ENCODE peak calls at places on chromosome 5, in four cellular contexts. Q is fibroblast of lung, T is PC-3, X is HepG2. B is an unnamed sample.

GRCh38 chr5:171667341-171668096 is 118.1 kb upstream of the SMIM23 start:
- DNase-seq in Q (peak), T (no peak), X (no peak), B (peak)

GRCh38 chr5:150377964-150378694 is 20.6 kb downstream of the TCOF1 start:
- DNase-seq in Q (peak), T (no peak), X (no peak), B (no peak)

GRCh38 chr5:128905225-128906110 is 59.8 kb upstream of the SLC27A6 start:
- DNase-seq in Q (peak), T (peak), X (peak), B (no peak)

GRCh38 chr5:91390268-91390667 is 7.2 kb upstream of the ARRDC3 start:
- DNase-seq in Q (no peak), T (no peak), X (no peak), B (no peak)

GRCh38 chr5:13985736-13986418 is 41.4 kb upstream of the DNAH5 start:
- DNase-seq in Q (peak), T (peak), X (peak), B (no peak)

GRCh38 chr5:109848130-109848529 is 158.4 kb downstream of the MAN2A1 start:
- DNase-seq in Q (no peak), T (no peak), X (no peak), B (no peak)

GRCh38 chr5:91359957-91360609 is 23.0 kb downstream of the ARRDC3 start:
- DNase-seq in Q (no peak), T (no peak), X (no peak), B (no peak)

GRCh38 chr5:119304439-119304838 is 51.4 kb upstream of the TNFAIP8 start:
- DNase-seq in Q (no peak), T (no peak), X (peak), B (no peak)

GRCh38 chr5:134146651-134147544 is 29.9 kb downstream of the SKP1 start:
- DNase-seq in Q (peak), T (peak), X (no peak), B (no peak)

GRCh38 chr5:89110916-89111646 is 228.1 kb upstream of the MEF2C start:
- DNase-seq in Q (no peak), T (peak), X (no peak), B (no peak)

GRCh38 chr5:136043551-136043950 is 14.8 kb downstream of the TGFBI start:
- DNase-seq in Q (no peak), T (no peak), X (no peak), B (no peak)

GRCh38 chr5:168261212-168261575 is 30.3 kb upstream of the WWC1 start:
- DNase-seq in Q (no peak), T (no peak), X (no peak), B (no peak)

GRCh38 chr5:142827934-142828576 is 57.9 kb downstream of the ARHGAP26 start:
- DNase-seq in Q (peak), T (peak), X (no peak), B (no peak)

GRCh38 chr5:77218263-77218662 is 7.8 kb downstream of the PDE8B start:
- DNase-seq in Q (no peak), T (peak), X (no peak), B (no peak)

GRCh38 chr5:67879619-67880357 is 335.8 kb upstream of the PIK3R1 start:
- DNase-seq in Q (peak), T (no peak), X (peak), B (no peak)

GRCh38 chr5:67989457-67989856 is 226.1 kb upstream of the PIK3R1 start:
- DNase-seq in Q (peak), T (no peak), X (no peak), B (no peak)

GRCh38 chr5:68669864-68670263 is 423.9 kb upstream of the SLC30A5 start:
- DNase-seq in Q (no peak), T (no peak), X (no peak), B (no peak)

GRCh38 chr5:1563617-1564181 is 39.9 kb upstream of the LPCAT1 start:
- DNase-seq in Q (no peak), T (no peak), X (no peak), B (no peak)

GRCh38 chr5:157280927-157281326 is 15.0 kb downstream of the CYFIP2 start:
- DNase-seq in Q (peak), T (no peak), X (no peak), B (no peak)

GRCh38 chr5:73415617-73416016 is 33.0 kb downstream of the FOXD1 start:
- DNase-seq in Q (no peak), T (no peak), X (no peak), B (no peak)

GRCh38 chr5:73417307-73418035 is 31.1 kb downstream of the FOXD1 start:
- DNase-seq in Q (peak), T (no peak), X (no peak), B (no peak)

GRCh38 chr5:73412597-73412988 is 36.0 kb downstream of the FOXD1 start:
- DNase-seq in Q (no peak), T (peak), X (no peak), B (no peak)

GRCh38 chr5:73415171-73415570 is 33.4 kb downstream of the FOXD1 start:
- DNase-seq in Q (no peak), T (no peak), X (no peak), B (no peak)

GRCh38 chr5:73411927-73412596 is 36.5 kb downstream of the FOXD1 start:
- DNase-seq in Q (no peak), T (no peak), X (no peak), B (no peak)
- H2AFZ ChIP-seq in Q (no peak), T (no peak), X (no peak), B (no peak)

GRCh38 chr5:19200251-19200650 is 787.7 kb downstream of the CDH18 start:
- DNase-seq in Q (no peak), T (no peak), X (no peak), B (no peak)
- H2AFZ ChIP-seq in Q (no peak), T (no peak), X (no peak), B (no peak)

DNA sequence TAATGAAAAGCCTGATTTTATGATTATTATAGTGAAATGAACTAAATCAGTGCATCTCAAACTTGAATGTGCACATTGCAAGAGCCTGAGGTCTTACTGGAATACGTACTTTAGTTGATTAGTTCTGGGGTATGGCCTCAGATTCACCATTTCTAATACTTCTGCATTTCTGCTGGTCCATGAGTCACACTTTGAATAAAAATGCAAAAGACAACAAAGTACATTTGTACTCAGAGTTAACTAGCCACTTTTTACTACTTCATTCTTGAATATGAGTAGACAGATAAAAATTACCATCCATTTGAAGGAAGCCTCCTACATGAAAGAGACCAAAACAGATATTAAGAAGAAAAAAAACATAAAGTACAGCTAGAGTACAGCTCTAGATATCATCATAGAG is 27.1 kb upstream of the PRR16 start:
- DNase-seq in Q (peak), T (no peak), X (no peak), B (no peak)
- H2AFZ ChIP-seq in Q (no peak), T (no peak), X (no peak), B (no peak)

GRCh38 chr5:139711067-139711851 is 63.1 kb downstream of the CXXC5 start:
- DNase-seq in Q (no peak), T (peak), X (no peak), B (peak)
- H2AFZ ChIP-seq in Q (no peak), T (peak), X (no peak), B (no peak)

GRCh38 chr5:78964889-78965288 is 20.2 kb downstream of the ARSB start:
- DNase-seq in Q (peak), T (peak), X (peak), B (no peak)
- H2AFZ ChIP-seq in Q (no peak), T (no peak), X (no peak), B (no peak)